ENCODE peak calls at places on chromosomes 13 and 19, in nine cellular contexts. Z, E, O, F, V, P, K, B and N are unnamed samples.

GRCh38 chr13:109755997-109756396 is 30.4 kb downstream of the IRS2 start:
- DNase-seq in P (no peak), Z (no peak), K (no peak), V (no peak), F (no peak), B (no peak), E (no peak), O (no peak), N (no peak)

GRCh38 chr13:113589251-113589960 is 4.9 kb downstream of the TFDP1 start:
- DNase-seq in K (no peak), V (no peak), O (no peak), B (no peak), P (no peak), E (no peak), F (no peak), Z (no peak), N (no peak)

GRCh38 chr19:31064486-31064885 is 284.8 kb downstream of the TSHZ3 start:
- DNase-seq in F (no peak), P (no peak), O (no peak), B (peak; percentile 22), K (no peak), V (no peak), Z (no peak), E (no peak), N (no peak)

GRCh38 chr13:23777571-23777870 is 111.7 kb downstream of the MIPEP start:
- DNase-seq in P (no peak), V (no peak), F (no peak), B (no peak), Z (no peak), O (no peak), K (no peak), E (no peak), N (no peak)

GRCh38 chr19:29858621-29859020 is 46.8 kb downstream of the CCNE1 start:
- DNase-seq in B (no peak), K (no peak), F (no peak), P (no peak), V (no peak), E (no peak), Z (no peak), O (no peak), N (no peak)

GRCh38 chr19:16518483-16519229 is 22.5 kb downstream of the C19orf44 start:
- DNase-seq in E (no peak), V (no peak), P (no peak), F (no peak), K (peak; percentile 25), Z (no peak), B (no peak), O (no peak), N (no peak)

GRCh38 chr13:80038371-80038770 is 302.6 kb downstream of the SPRY2 start:
- DNase-seq in O (no peak), V (no peak), P (no peak), K (no peak), F (no peak), B (no peak), E (no peak), Z (no peak), N (no peak)

GRCh38 chr19:45403781-45404556 is 900 bp downstream of the PPP1R13L start:
- DNase-seq in P (no peak), K (no peak), F (peak; percentile 83), E (peak; percentile 39), B (peak; percentile 79), V (peak; percentile 20), O (peak; percentile 66), Z (peak; percentile 76), N (no peak)

GRCh38 chr19:18060472-18060871 is 26.3 kb downstream of the IL12RB1 start:
- DNase-seq in Z (no peak), O (no peak), K (no peak), F (no peak), B (no peak), V (no peak), E (no peak), P (no peak), N (no peak)